ENCODE peak calls at places on chromosomes 5 and 9, in eight cellular contexts. I is osteoblast; A is tibial artery; E is cardiac fibroblast; K is activated CD8-positive, alpha-beta memory T cell treated with anti-CD3 and anti-CD28 coated beads, Interleukin-2, amount 50 U/mL, for 48 hours; N is thyroid gland; V is right lobe of liver; Z is anterior cingulate cortex. Y is an unnamed sample.

GRCh38 chr5:153153086-153153485 is 337.4 kb upstream of the GRIA1 start:
- DNase-seq in I (no peak), A (no peak), E (peak), K (no peak), N (no peak), V (no peak), Z (no peak), Y (peak)

GRCh38 chr5:77855369-77855768 is 79.2 kb upstream of the TBCA start:
- DNase-seq in I (no peak), A (no peak), E (no peak), K (no peak), N (no peak), V (no peak), Z (no peak), Y (no peak)

GRCh38 chr9:79221084-79221483 is 350.7 kb upstream of the TLE4 start:
- DNase-seq in I (peak), A (no peak), E (peak), K (no peak), N (no peak), V (no peak), Z (no peak), Y (peak)

GRCh38 chr5:142175461-142176142 is 67.0 kb downstream of the NDFIP1 start:
- DNase-seq in I (no peak), A (peak), E (no peak), K (no peak), N (no peak), V (no peak), Z (no peak), Y (no peak)

GRCh38 chr5:132190161-132190817 is 37.4 kb downstream of the P4HA2 start:
- DNase-seq in I (peak), A (no peak), E (peak), K (no peak), N (no peak), V (no peak), Z (no peak), Y (peak)

GRCh38 chr9:5574998-5575397 is 53.9 kb upstream of the RIC1 start:
- DNase-seq in I (no peak), A (no peak), E (no peak), K (no peak), N (no peak), V (no peak), Z (no peak), Y (no peak)

GRCh38 chr9:99031319-99031718 is 73.6 kb upstream of the TGFBR1 start:
- DNase-seq in I (no peak), A (no peak), E (no peak), K (no peak), N (no peak), V (no peak), Z (no peak), Y (no peak)

GRCh38 chr5:57172466-57172961 is 1.3 kb upstream of the GPBP1 start:
- DNase-seq in I (no peak), A (no peak), E (peak), K (no peak), N (no peak), V (no peak), Z (no peak), Y (peak)

GRCh38 chr5:177040814-177041410 is 18.4 kb downstream of the ZNF346 start:
- DNase-seq in I (peak), A (no peak), E (peak), K (no peak), N (peak), V (no peak), Z (peak), Y (peak)

GRCh38 chr5:172696171-172696849 is 55.2 kb downstream of the NEURL1B start:
- DNase-seq in I (peak), A (peak), E (peak), K (no peak), N (no peak), V (peak), Z (no peak), Y (no peak)

GRCh38 chr5:85428426-85428934 is 1043.8 kb upstream of the EDIL3 start:
- DNase-seq in I (no peak), A (no peak), E (no peak), K (no peak), N (no peak), V (no peak), Z (no peak), Y (no peak)

GRCh38 chr9:93479726-93480125 is 26.3 kb upstream of the FAM120AOS start:
- DNase-seq in I (no peak), A (no peak), E (peak), K (no peak), N (no peak), V (no peak), Z (no peak), Y (no peak)

GRCh38 chr9:109098221-109098959 is 21.4 kb downstream of the TMEM245 start:
- DNase-seq in I (peak), A (no peak), E (peak), K (no peak), N (peak), V (no peak), Z (no peak), Y (peak)

GRCh38 chr5:10563132-10563939 is 534 bp upstream of the ANKRD33B start:
- DNase-seq in I (peak), A (peak), E (peak), K (peak), N (peak), V (peak), Z (no peak), Y (peak)

GRCh38 chr5:105428461-105429129 is 1866.0 kb upstream of the NUDT12 start:
- DNase-seq in I (no peak), A (no peak), E (no peak), K (no peak), N (no peak), V (no peak), Z (no peak), Y (no peak)

GRCh38 chr5:1285883-1286291 is 9.0 kb downstream of the TERT start:
- DNase-seq in I (peak), A (peak), E (no peak), K (peak), N (no peak), V (no peak), Z (no peak), Y (no peak)

GRCh38 chr5:59496524-59497134 is 396.9 kb downstream of the PDE4D start:
- DNase-seq in I (peak), A (no peak), E (peak), K (peak), N (no peak), V (no peak), Z (no peak), Y (peak)

GRCh38 chr5:59185757-59186385 is 603.0 kb downstream of the RAB3C start:
- DNase-seq in I (no peak), A (no peak), E (no peak), K (no peak), N (no peak), V (no peak), Z (no peak), Y (no peak)

GRCh38 chr5:126516133-126516532 is 78.9 kb downstream of the ALDH7A1 start:
- DNase-seq in I (no peak), A (no peak), E (no peak), K (no peak), N (no peak), V (no peak), Z (no peak), Y (peak)

GRCh38 chr5:152650413-152650812 is 245.3 kb upstream of the NMUR2 start:
- DNase-seq in I (peak), A (no peak), E (no peak), K (no peak), N (no peak), V (no peak), Z (no peak), Y (no peak)

GRCh38 chr5:36214434-36214833 is 27.3 kb downstream of the NADK2 start:
- DNase-seq in I (no peak), A (no peak), E (no peak), K (no peak), N (no peak), V (no peak), Z (no peak), Y (no peak)

GRCh38 chr9:23380821-23381220 is 445.2 kb downstream of the ELAVL2 start:
- DNase-seq in I (peak), A (no peak), E (no peak), K (no peak), N (no peak), V (no peak), Z (no peak), Y (no peak)

GRCh38 chr5:126866837-126867236 is 89.9 kb downstream of the LMNB1 start:
- DNase-seq in I (no peak), A (no peak), E (peak), K (no peak), N (no peak), V (no peak), Z (peak), Y (no peak)

GRCh38 chr9:114450181-114450580 is 55.1 kb downstream of the WHRN start:
- DNase-seq in I (no peak), A (no peak), E (no peak), K (no peak), N (no peak), V (no peak), Z (no peak), Y (no peak)

GRCh38 chr9:18700714-18701113 is 226.8 kb downstream of the ADAMTSL1 start:
- DNase-seq in I (no peak), A (no peak), E (no peak), K (no peak), N (no peak), V (no peak), Z (no peak), Y (no peak)

GRCh38 chr5:179326176-179326997 is 18.9 kb downstream of the ADAMTS2 start:
- DNase-seq in I (peak), A (peak), E (peak), K (no peak), N (no peak), V (peak), Z (no peak), Y (peak)

Y was measured in EL.